ENCODE peak calls at places on chromosome 18, in four cellular contexts. X is A673, E is colonic mucosa, F is Karpas-422. L is an unnamed sample.

GRCh38 chr18:69217271-69217670 is 183.4 kb upstream of the DOK6 start:
- DNase-seq in X (no peak), E (no peak), F (no peak), L (no peak)

GRCh38 chr18:59446012-59446411 is 86.9 kb upstream of the LMAN1 start:
- DNase-seq in X (peak; percentile 44), E (no peak), F (no peak), L (peak; percentile 66)

GRCh38 chr18:35868919-35869318 is 103.6 kb upstream of the RMP24 start:
- DNase-seq in X (no peak), E (no peak), F (no peak), L (no peak)

GRCh38 chr18:35933982-35934381 is 38.5 kb upstream of the RMP24 start:
- DNase-seq in X (no peak), E (no peak), F (no peak), L (peak; percentile 91)

GRCh38 chr18:79575891-79576685 is 103.5 kb upstream of the CTDP1 start:
- DNase-seq in X (no peak), E (no peak), F (no peak), L (no peak)

GRCh38 chr18:23718731-23719130 is 29.5 kb downstream of the LAMA3 start:
- DNase-seq in X (no peak), E (no peak), F (no peak), L (peak; percentile 36)

GRCh38 chr18:73487956-73488355 is 620.2 kb upstream of the NETO1 start:
- DNase-seq in X (no peak), E (no peak), F (no peak), L (no peak)

GRCh38 chr18:35076126-35076525 is 34.9 kb downstream of the MAPRE2 start:
- DNase-seq in X (no peak), E (no peak), F (no peak), L (peak; percentile 26)

GRCh38 chr18:23178201-23178600 is 42.9 kb downstream of the CABLES1 start:
- DNase-seq in X (no peak), E (no peak), F (no peak), L (no peak)

GRCh38 chr18:54388203-54389142 is 30.8 kb downstream of the C18orf54 start:
- DNase-seq in X (peak; percentile 43), E (peak; percentile 66), F (peak; percentile 56), L (peak; percentile 99)

GRCh38 chr18:5506174-5506573 is 37.6 kb downstream of the EPB41L3 start:
- DNase-seq in X (no peak), E (no peak), F (no peak), L (no peak)
- H3K4me1 ChIP-seq in X (no peaks in the 10 kb centered on the region), E (no peaks in the 10 kb centered on the region), F (no peaks in the 10 kb centered on the region), L (peaks cover 5% of the 10 kb centered on the region)

DNA sequence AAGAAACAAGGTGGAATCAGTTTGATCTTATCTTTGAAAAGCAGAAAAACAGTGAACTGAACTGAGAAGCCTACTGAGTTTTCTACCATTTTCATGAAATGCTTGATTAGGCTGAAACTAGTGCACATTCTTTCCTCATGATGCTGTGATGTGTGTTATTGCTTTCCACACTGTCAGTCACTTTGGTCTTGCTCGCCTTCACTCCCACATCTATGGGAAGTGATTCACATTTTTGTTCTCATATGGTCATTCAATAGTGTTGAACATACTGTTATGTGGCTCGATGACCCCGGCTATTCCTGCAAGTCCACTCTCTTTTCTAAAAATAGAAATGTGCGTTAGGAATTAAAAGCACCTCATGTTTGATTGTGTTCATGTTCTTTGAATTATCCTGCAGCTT is 129.7 kb downstream of the TGIF1 start:
- DNase-seq in X (no peak), E (no peak), F (peak; percentile 30), L (no peak)
- H3K27ac ChIP-seq in X (no peak overlapping the region), E (no peak overlapping the region), F (no peak overlapping the region), L (no peak overlapping the region)

GRCh38 chr18:47730795-47731194 is 199.7 kb downstream of the SMAD2 start:
- DNase-seq in X (no peak), E (no peak), F (no peak), L (peak; percentile 23)
- H3K4me1 ChIP-seq in X (no peaks in the 10 kb centered on the region), E (no peaks in the 10 kb centered on the region), F (no peaks in the 10 kb centered on the region), L (no peaks in the 10 kb centered on the region)

GRCh38 chr18:13375302-13376255 is 157.0 kb downstream of the LDLRAD4 start:
- DNase-seq in X (peak; percentile 72), E (no peak), F (no peak), L (peak; percentile 73)

GRCh38 chr18:13374096-13374467 is 155.5 kb downstream of the LDLRAD4 start:
- DNase-seq in X (no peak), E (no peak), F (no peak), L (no peak)

GRCh38 chr18:13372405-13372995 is 153.9 kb downstream of the LDLRAD4 start:
- DNase-seq in X (no peak), E (no peak), F (no peak), L (no peak)

GRCh38 chr18:13376298-13376840 is 157.8 kb downstream of the LDLRAD4 start:
- DNase-seq in X (no peak), E (no peak), F (no peak), L (no peak)

DNA sequence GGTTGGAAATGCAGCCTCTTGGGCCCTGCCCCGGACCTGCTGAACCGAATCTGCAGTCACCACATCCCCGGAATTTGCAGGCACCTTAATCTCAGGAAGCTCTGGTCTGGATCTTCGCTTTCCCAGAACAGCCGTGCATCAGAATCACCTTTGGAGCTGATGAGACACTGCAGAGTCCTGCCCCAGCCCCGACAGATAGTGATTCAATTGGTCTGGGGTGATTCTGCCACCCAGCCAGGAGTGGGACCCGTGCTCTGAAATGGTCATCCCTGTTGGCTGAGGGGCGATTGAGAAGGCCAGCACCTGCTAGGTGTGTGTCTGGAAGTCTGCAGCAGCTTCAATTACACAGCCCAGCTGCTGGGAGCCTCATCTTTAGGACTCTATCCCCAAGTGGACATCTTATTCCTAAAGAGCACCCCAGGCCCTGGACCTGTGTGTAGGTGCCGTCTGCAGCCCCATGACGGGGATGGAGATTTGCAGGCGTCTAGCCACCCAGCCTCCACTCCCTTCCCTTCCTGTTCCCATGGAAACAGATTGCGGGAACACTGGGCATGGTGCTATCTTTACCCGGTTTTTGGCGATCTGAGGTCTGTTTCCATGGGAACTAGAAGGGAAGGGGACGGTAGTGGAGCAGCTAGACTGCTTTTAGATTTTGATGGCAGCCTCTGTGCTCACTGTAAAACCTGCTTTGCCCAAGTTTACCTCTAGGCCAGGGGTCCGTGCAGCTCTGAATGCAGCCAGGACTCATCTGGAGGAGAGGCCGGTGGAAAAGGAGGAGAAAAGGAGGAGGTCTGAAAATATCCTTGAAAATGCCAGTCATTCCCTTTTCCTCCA is 156.1 kb downstream of the LDLRAD4 start:
- DNase-seq in X (peak; percentile 31), E (no peak), F (no peak), L (peak; percentile 77)
- H3K27ac ChIP-seq in X (no peak overlapping the region), E (peak overlapping the region; percentile 59), F (no peak overlapping the region), L (no peak overlapping the region)

GRCh38 chr18:2908946-2909335 is 62.1 kb downstream of the EMILIN2 start:
- DNase-seq in X (no peak), E (no peak), F (no peak), L (no peak)

GRCh38 chr18:2909431-2910140 is 62.8 kb downstream of the EMILIN2 start:
- DNase-seq in X (no peak), E (no peak), F (no peak), L (no peak)

GRCh38 chr18:2911533-2911932 is 64.7 kb downstream of the EMILIN2 start:
- DNase-seq in X (no peak), E (no peak), F (no peak), L (no peak)

GRCh38 chr18:2910751-2911425 is 64.1 kb downstream of the EMILIN2 start:
- DNase-seq in X (no peak), E (no peak), F (no peak), L (no peak)

DNA sequence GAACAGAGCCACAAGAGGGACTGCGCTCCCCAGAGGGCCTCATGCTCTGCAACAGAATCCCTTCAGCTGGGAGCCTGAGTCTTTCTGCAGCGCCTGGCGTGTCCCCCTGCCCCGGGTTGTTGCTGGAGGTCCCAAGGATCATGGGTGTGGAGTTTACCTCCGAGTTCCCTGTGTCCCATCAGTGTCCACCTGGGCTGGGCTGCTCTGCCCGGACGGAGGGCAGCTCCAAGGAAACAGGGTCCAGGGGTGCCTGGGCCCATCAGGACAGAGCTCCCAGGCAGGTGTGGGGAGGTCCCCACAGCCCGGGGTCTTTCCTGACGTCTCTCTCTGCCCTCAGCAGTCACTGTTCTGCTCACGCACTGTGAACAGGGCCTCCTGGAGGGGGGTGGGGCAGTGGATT is 63.5 kb downstream of the EMILIN2 start:
- DNase-seq in X (no peak), E (no peak), F (no peak), L (no peak)
- H3K4me1 ChIP-seq in X (no peaks in the 10 kb centered on the region), E (no peaks in the 10 kb centered on the region), F (no peaks in the 10 kb centered on the region), L (no peaks in the 10 kb centered on the region)

L was measured in mesendoderm.